ENCODE peak calls at places on chromosomes 3 and 15, in seven cellular contexts. X is skeletal muscle cell, M is dermis blood vessel endothelial cell, G is germinal center, T is neuronal stem cell, J is activated T-cell treated with anti-CD3 and anti-CD28 coated beads for 48 hours, V is NCI-H460. Q is an unnamed sample.

GRCh38 chr3:57661404-57661803 is 31.5 kb downstream of the DENND6A start:
- DNase-seq in X (no peak), M (no peak), G (no peak), T (no peak), J (no peak), V (no peak), Q (no peak)

GRCh38 chr15:80010131-80010673 is 39.2 kb upstream of the BCL2A1 start:
- DNase-seq in X (no peak), M (no peak), G (peak; percentile 32), T (no peak), J (no peak), V (no peak), Q (peak; percentile 18)

GRCh38 chr3:172094621-172095557 is 55.5 kb downstream of the FNDC3B start:
- DNase-seq in X (no peak), M (peak; percentile 42), G (no peak), T (no peak), J (no peak), V (no peak), Q (no peak)

GRCh38 chr3:153980252-153980590 is 141.0 kb upstream of the ARHGEF26 start:
- DNase-seq in X (no peak), M (no peak), G (no peak), T (no peak), J (no peak), V (no peak), Q (no peak)

GRCh38 chr3:130626021-130626420 is 109.0 kb downstream of the COL6A6 start:
- DNase-seq in X (peak; percentile 31), M (no peak), G (no peak), T (no peak), J (no peak), V (no peak), Q (no peak)

GRCh38 chr3:122942937-122943827 is 84.4 kb downstream of the SEMA5B start:
- DNase-seq in X (no peak), M (peak; percentile 76), G (peak; percentile 73), T (peak; percentile 67), J (peak; percentile 41), V (peak; percentile 41), Q (no peak)

GRCh38 chr15:61685513-61685912 is 374.7 kb downstream of the VPS13C start:
- DNase-seq in X (no peak), M (no peak), G (no peak), T (no peak), J (no peak), V (no peak), Q (no peak)

GRCh38 chr3:60355825-60356224 is 895.4 kb downstream of the FHIT start:
- DNase-seq in X (no peak), M (no peak), G (no peak), T (no peak), J (no peak), V (no peak), Q (no peak)

GRCh38 chr15:92616621-92617179 is 38.9 kb downstream of the FAM174B start:
- DNase-seq in X (no peak), M (peak; percentile 53), G (no peak), T (no peak), J (no peak), V (no peak), Q (no peak)

GRCh38 chr3:194374930-194375329 is 5.4 kb upstream of the LRRC15 start:
- DNase-seq in X (no peak), M (no peak), G (no peak), T (no peak), J (no peak), V (no peak), Q (no peak)

GRCh38 chr15:77540346-77541060 is 92.2 kb downstream of the LINGO1 start:
- DNase-seq in X (no peak), M (no peak), G (no peak), T (no peak), J (no peak), V (no peak), Q (no peak)

GRCh38 chr3:193548406-193548805 is 6.3 kb downstream of the ATP13A4 start:
- DNase-seq in X (no peak), M (no peak), G (no peak), T (no peak), J (no peak), V (no peak), Q (no peak)

GRCh38 chr3:11536936-11537612 is 106.6 kb downstream of the VGLL4 start:
- DNase-seq in X (no peak), M (no peak), G (no peak), T (no peak), J (no peak), V (no peak), Q (no peak)

GRCh38 chr3:119376758-119377157 is 82.6 kb downstream of the ARHGAP31 start:
- DNase-seq in X (no peak), M (no peak), G (no peak), T (no peak), J (no peak), V (no peak), Q (no peak)

GRCh38 chr3:57147071-57147470 is 18.1 kb downstream of the IL17RD start:
- DNase-seq in X (no peak), M (no peak), G (no peak), T (no peak), J (no peak), V (no peak), Q (no peak)

GRCh38 chr3:8421267-8421666 is 80.4 kb upstream of the LMCD1 start:
- DNase-seq in X (no peak), M (peak; percentile 6), G (no peak), T (no peak), J (no peak), V (no peak), Q (no peak)

GRCh38 chr3:60013241-60013640 is 963.4 kb upstream of the CFAP20DC start:
- DNase-seq in X (no peak), M (no peak), G (no peak), T (no peak), J (no peak), V (no peak), Q (no peak)

GRCh38 chr15:93107646-93108045 is 18.6 kb upstream of the RGMA start:
- DNase-seq in X (no peak), M (no peak), G (no peak), T (no peak), J (no peak), V (no peak), Q (no peak)

GRCh38 chr15:85620321-85621044 is 174.2 kb downstream of the KLHL25 start:
- DNase-seq in X (no peak), M (peak; percentile 53), G (no peak), T (no peak), J (no peak), V (no peak), Q (no peak)

GRCh38 chr3:98733055-98733777 is 29.9 kb upstream of the ST3GAL6 start:
- DNase-seq in X (no peak), M (peak; percentile 24), G (peak; percentile 13), T (peak; percentile 48), J (no peak), V (no peak), Q (no peak)

GRCh38 chr15:67025719-67026118 is 39.7 kb upstream of the SMAD3 start:
- DNase-seq in X (no peak), M (peak; percentile 65), G (no peak), T (no peak), J (no peak), V (peak; percentile 33), Q (no peak)

GRCh38 chr15:31296304-31297220 is 30.1 kb upstream of the KLF13 start:
- DNase-seq in X (no peak), M (peak; percentile 27), G (no peak), T (no peak), J (no peak), V (no peak), Q (peak; percentile 54)

GRCh38 chr3:119627461-119627860 is 29.8 kb downstream of the PLA1A start:
- DNase-seq in X (no peak), M (peak; percentile 55), G (peak; percentile 62), T (no peak), J (no peak), V (no peak), Q (no peak)

GRCh38 chr3:148023994-148024393 is 614.8 kb downstream of the ZIC1 start:
- DNase-seq in X (peak; percentile 57), M (peak; percentile 93), G (no peak), T (no peak), J (no peak), V (no peak), Q (no peak)

GRCh38 chr15:29312387-29312786 is 42.8 kb upstream of the NSMCE3 start:
- DNase-seq in X (peak; percentile 21), M (no peak), G (no peak), T (no peak), J (no peak), V (no peak), Q (no peak)

GRCh38 chr15:73941871-73942635 is 15.8 kb downstream of the LOXL1 start:
- DNase-seq in X (no peak), M (no peak), G (no peak), T (no peak), J (no peak), V (no peak), Q (no peak)

GRCh38 chr3:56357266-56357665 is 111.0 kb downstream of the ERC2 start:
- DNase-seq in X (no peak), M (no peak), G (no peak), T (no peak), J (no peak), V (no peak), Q (no peak)

GRCh38 chr3:141825216-141826011 is 51.0 kb upstream of the ATP1B3 start:
- DNase-seq in X (no peak), M (no peak), G (no peak), T (no peak), J (no peak), V (no peak), Q (no peak)

GRCh38 chr3:141644931-141645330 is 93.2 kb upstream of the RNF7 start:
- DNase-seq in X (no peak), M (peak; percentile 77), G (peak; percentile 64), T (peak; percentile 23), J (peak; percentile 65), V (peak; percentile 36), Q (peak; percentile 78)

GRCh38 chr3:51722362-51722761 is 15.5 kb downstream of the GRM2 start:
- DNase-seq in X (no peak), M (no peak), G (no peak), T (no peak), J (no peak), V (no peak), Q (no peak)